ENCODE peak calls at places on chromosomes 7 and 10, in six cellular contexts. J is stimulated activated CD8-positive, alpha-beta memory T cell treated with anti-CD3 and anti-CD28 coated beads, Interleukin-7, amount 100 ng/mL, for 24 hours; V is Peyer's patch; B is colonic mucosa; T is HAP-1; Y is CD4-positive, alpha-beta T cell. F is an unnamed sample.

GRCh38 chr10:57162231-57162630 is 801.2 kb upstream of the ZWINT start:
- DNase-seq in J (no peak), V (no peak), B (peak; percentile 23), T (no peak), Y (no peak), F (no peak)

GRCh38 chr7:94962661-94963060 is 55.3 kb downstream of the PPP1R9A start:
- DNase-seq in J (no peak), V (no peak), B (no peak), T (no peak), Y (no peak), F (no peak)

GRCh38 chr7:47915066-47915976 is 32.9 kb downstream of the PKD1L1 start:
- DNase-seq in J (no peak), V (no peak), B (no peak), T (peak; percentile 54), Y (no peak), F (no peak)

GRCh38 chr10:124228451-124228850 is 135.1 kb upstream of the CHST15 start:
- DNase-seq in J (no peak), V (no peak), B (no peak), T (no peak), Y (no peak), F (no peak)

GRCh38 chr10:114648368-114648767 is 9.7 kb downstream of the ABLIM1 start:
- DNase-seq in J (no peak), V (no peak), B (peak; percentile 46), T (no peak), Y (no peak), F (no peak)

GRCh38 chr7:130151591-130152269 is 53.5 kb downstream of the TMEM209 start:
- DNase-seq in J (no peak), V (no peak), B (no peak), T (no peak), Y (no peak), F (no peak)

GRCh38 chr10:72263613-72264241 is 10.0 kb upstream of the DDIT4 start:
- DNase-seq in J (no peak), V (peak; percentile 76), B (peak; percentile 71), T (no peak), Y (peak; percentile 38), F (no peak)

GRCh38 chr10:114647545-114648138 is 10.4 kb downstream of the ABLIM1 start:
- DNase-seq in J (no peak), V (no peak), B (no peak), T (no peak), Y (no peak), F (no peak)

GRCh38 chr7:218316-218715 is 25.9 kb downstream of the FAM20C start:
- DNase-seq in J (no peak), V (no peak), B (no peak), T (no peak), Y (no peak), F (no peak)

GRCh38 chr7:37643876-37644275 is 39.7 kb upstream of the GPR141 start:
- DNase-seq in J (no peak), V (no peak), B (no peak), T (no peak), Y (no peak), F (no peak)

GRCh38 chr10:122142652-122143237 is 128.4 kb upstream of the BTBD16 start:
- DNase-seq in J (peak; percentile 15), V (no peak), B (peak; percentile 53), T (peak; percentile 77), Y (peak; percentile 44), F (no peak)

F was measured in activated CD8-positive, alpha-beta memory T cell treated with anti-CD3 and anti-CD28 coated beads for 48 hours.